ENCODE peak calls at places on chromosomes 12 and 14, in ten cellular contexts. W is SW 1271; C is AML-193; R is NAMALWA; M is mammary epithelial cell; V is stimulated activated CD4-positive, alpha-beta T cell treated with anti-CD3 and anti-CD28 coated beads, TNF-alpha, amount 100 ng/mL, for 4 hours; P is foreskin fibroblast; L is posterior cingulate gyrus; I is KG1; H is NCI-H1417 treated with DMSO at 0.1 percent for 48 hours. Q is an unnamed sample.

GRCh38 chr12:67208326-67209067 is 60.7 kb upstream of the CAND1 start:
- DNase-seq in W (no peak), C (no peak), R (no peak), M (no peak), V (no peak), P (no peak), L (no peak), I (no peak), H (no peak), Q (no peak)

GRCh38 chr14:101521978-101522377 is 39.3 kb upstream of the DIO3 start:
- DNase-seq in W (no peak), C (no peak), R (no peak), M (no peak), V (no peak), P (no peak), L (no peak), I (no peak), H (no peak), Q (no peak)

GRCh38 chr12:127773520-127773919 is 493.4 kb upstream of the TMEM132C start:
- DNase-seq in W (no peak), C (no peak), R (peak; percentile 4), M (no peak), V (no peak), P (no peak), L (peak; percentile 73), I (no peak), H (no peak), Q (no peak)

GRCh38 chr12:12011880-12012260 is 58.9 kb upstream of the BCL2L14 start:
- DNase-seq in W (no peak), C (no peak), R (peak; percentile 59), M (no peak), V (no peak), P (no peak), L (no peak), I (no peak), H (no peak), Q (no peak)

GRCh38 chr14:100289916-100290606 is 16.2 kb downstream of the SLC25A29 start:
- DNase-seq in W (no peak), C (no peak), R (peak; percentile 47), M (no peak), V (no peak), P (no peak), L (peak; percentile 48), I (no peak), H (no peak), Q (no peak)

GRCh38 chr12:124633954-124634352 is 66.5 kb upstream of the NCOR2 start:
- DNase-seq in W (no peak), C (no peak), R (no peak), M (no peak), V (no peak), P (no peak), L (no peak), I (no peak), H (no peak), Q (no peak)

GRCh38 chr12:4784404-4785054 is 64.3 kb downstream of the GALNT8 start:
- DNase-seq in W (no peak), C (no peak), R (no peak), M (no peak), V (no peak), P (no peak), L (no peak), I (no peak), H (no peak), Q (no peak)

GRCh38 chr12:52872644-52873384 is 24.0 kb upstream of the KRT78 start:
- DNase-seq in W (no peak), C (no peak), R (no peak), M (no peak), V (no peak), P (no peak), L (peak; percentile 40), I (no peak), H (no peak), Q (no peak)

GRCh38 chr12:77767335-77767734 is 63.4 kb upstream of the NAV3 start:
- DNase-seq in W (no peak), C (no peak), R (no peak), M (no peak), V (no peak), P (no peak), L (peak; percentile 51), I (no peak), H (no peak), Q (no peak)

GRCh38 chr12:47408171-47408871 is 297.5 kb downstream of the RPAP3 start:
- DNase-seq in W (no peak), C (no peak), R (peak; percentile 72), M (peak; percentile 69), V (no peak), P (no peak), L (no peak), I (no peak), H (no peak), Q (peak; percentile 26)

GRCh38 chr14:105517096-105517495 is 9.3 kb upstream of the TMEM121 start:
- DNase-seq in W (no peak), C (no peak), R (no peak), M (no peak), V (no peak), P (no peak), L (no peak), I (no peak), H (no peak), Q (no peak)

GRCh38 chr12:30396576-30396975 is 299.1 kb downstream of the IPO8 start:
- DNase-seq in W (no peak), C (no peak), R (no peak), M (no peak), V (no peak), P (no peak), L (no peak), I (no peak), H (no peak), Q (no peak)

GRCh38 chr12:93645702-93646101 is 31.5 kb upstream of the CRADD start:
- DNase-seq in W (no peak), C (no peak), R (no peak), M (peak; percentile 50), V (no peak), P (peak; percentile 22), L (no peak), I (no peak), H (no peak), Q (peak; percentile 20)

GRCh38 chr14:78184151-78184550 is 14.0 kb downstream of the NRXN3 start:
- DNase-seq in W (no peak), C (no peak), R (no peak), M (no peak), V (no peak), P (no peak), L (no peak), I (no peak), H (no peak), Q (no peak)

Q was measured in RWPE1.